ENCODE peak calls at places on chromosomes 11 and 22, in ten cellular contexts. One of them, this sample, is unnamed. For H3K36me3, the result is how much of the 10 kb centered on the place peaks cover.

GRCh38 chr11:88704505-88704904 is 361.3 kb downstream of the GRM5 start:
- DNase-seq in GM23338: peak
- DNase-seq in tibial artery: no peak
- DNase-seq in uterus: no peak
- DNase-seq in transverse colon: no peak
- DNase-seq in left ventricle myocardium inferior: no peak
- DNase-seq in SK-N-SH: no peak
- DNase-seq in upper lobe of right lung: no peak
- DNase-seq in cardiac muscle cell: peak
- DNase-seq in fibroblast of lung: peak
- DNase-seq in this sample: no peak

GRCh38 chr11:8577791-8578581 is 16.0 kb downstream of the STK33 start:
- DNase-seq in tibial artery: no peak
- DNase-seq in left ventricle myocardium inferior: no peak
- DNase-seq in upper lobe of right lung: no peak
- DNase-seq in transverse colon: no peak
- DNase-seq in uterus: no peak
- DNase-seq in SK-N-SH: no peak
- DNase-seq in fibroblast of lung: peak
- DNase-seq in GM23338: no peak
- DNase-seq in cardiac muscle cell: no peak
- DNase-seq in this sample: no peak

GRCh38 chr11:35649984-35650383 is 12.6 kb upstream of the TRIM44 start:
- DNase-seq in cardiac muscle cell: no peak
- DNase-seq in fibroblast of lung: peak
- DNase-seq in transverse colon: no peak
- DNase-seq in SK-N-SH: no peak
- DNase-seq in left ventricle myocardium inferior: no peak
- DNase-seq in tibial artery: no peak
- DNase-seq in GM23338: no peak
- DNase-seq in uterus: no peak
- DNase-seq in upper lobe of right lung: no peak
- DNase-seq in this sample: no peak

GRCh38 chr11:131465746-131466145 is 95.3 kb downstream of the NTM start:
- DNase-seq in cardiac muscle cell: peak
- DNase-seq in tibial artery: no peak
- DNase-seq in GM23338: peak
- DNase-seq in upper lobe of right lung: no peak
- DNase-seq in left ventricle myocardium inferior: no peak
- DNase-seq in SK-N-SH: peak
- DNase-seq in transverse colon: no peak
- DNase-seq in uterus: no peak
- DNase-seq in fibroblast of lung: no peak
- DNase-seq in this sample: peak

GRCh38 chr22:45671783-45672563 is at the start of gene ATXN10:
- DNase-seq in GM23338: no peak
- DNase-seq in fibroblast of lung: peak
- DNase-seq in tibial artery: peak
- DNase-seq in upper lobe of right lung: peak
- DNase-seq in transverse colon: peak
- DNase-seq in uterus: peak
- DNase-seq in cardiac muscle cell: peak
- DNase-seq in left ventricle myocardium inferior: peak
- DNase-seq in SK-N-SH: peak
- DNase-seq in this sample: peak

GRCh38 chr11:69157156-69157821 is 1.6 kb downstream of the SMIM38 start:
- DNase-seq in GM23338: peak
- DNase-seq in fibroblast of lung: peak
- DNase-seq in transverse colon: no peak
- DNase-seq in tibial artery: no peak
- DNase-seq in upper lobe of right lung: peak
- DNase-seq in left ventricle myocardium inferior: peak
- DNase-seq in SK-N-SH: peak
- DNase-seq in cardiac muscle cell: no peak
- DNase-seq in uterus: no peak
- DNase-seq in this sample: peak

GRCh38 chr11:69787457-69787856 is 12.3 kb upstream of the FGF4 start:
- DNase-seq in tibial artery: no peak
- DNase-seq in SK-N-SH: no peak
- DNase-seq in cardiac muscle cell: no peak
- DNase-seq in left ventricle myocardium inferior: no peak
- DNase-seq in fibroblast of lung: no peak
- DNase-seq in uterus: no peak
- DNase-seq in upper lobe of right lung: no peak
- DNase-seq in GM23338: no peak
- DNase-seq in transverse colon: no peak
- DNase-seq in this sample: no peak

GRCh38 chr22:29344137-29344536 is 28.6 kb upstream of the RASL10A start:
- DNase-seq in GM23338: no peak
- DNase-seq in upper lobe of right lung: peak
- DNase-seq in uterus: peak
- DNase-seq in SK-N-SH: peak
- DNase-seq in left ventricle myocardium inferior: peak
- DNase-seq in tibial artery: no peak
- DNase-seq in cardiac muscle cell: peak
- DNase-seq in transverse colon: peak
- DNase-seq in fibroblast of lung: peak
- DNase-seq in this sample: no peak

GRCh38 chr11:26079966-26080365 is 252.0 kb upstream of the ANO3 start:
- DNase-seq in tibial artery: no peak
- DNase-seq in uterus: no peak
- DNase-seq in cardiac muscle cell: no peak
- DNase-seq in upper lobe of right lung: no peak
- DNase-seq in left ventricle myocardium inferior: no peak
- DNase-seq in GM23338: no peak
- DNase-seq in fibroblast of lung: no peak
- DNase-seq in transverse colon: no peak
- DNase-seq in SK-N-SH: no peak
- DNase-seq in this sample: no peak

GRCh38 chr11:12434255-12434654 is 56.9 kb downstream of the PARVA start:
- DNase-seq in upper lobe of right lung: no peak
- DNase-seq in transverse colon: no peak
- DNase-seq in cardiac muscle cell: no peak
- DNase-seq in fibroblast of lung: peak
- DNase-seq in left ventricle myocardium inferior: no peak
- DNase-seq in GM23338: no peak
- DNase-seq in SK-N-SH: no peak
- DNase-seq in uterus: peak
- DNase-seq in tibial artery: no peak
- DNase-seq in this sample: no peak

GRCh38 chr11:122731500-122731913 is 76.0 kb downstream of the UBASH3B start:
- DNase-seq in fibroblast of lung: peak
- DNase-seq in cardiac muscle cell: no peak
- DNase-seq in transverse colon: no peak
- DNase-seq in uterus: no peak
- DNase-seq in SK-N-SH: no peak
- DNase-seq in tibial artery: no peak
- DNase-seq in GM23338: no peak
- DNase-seq in upper lobe of right lung: no peak
- DNase-seq in left ventricle myocardium inferior: no peak
- DNase-seq in this sample: no peak

GRCh38 chr11:126893796-126894195 is 106.8 kb downstream of the KIRREL3 start:
- DNase-seq in uterus: no peak
- DNase-seq in left ventricle myocardium inferior: no peak
- DNase-seq in upper lobe of right lung: no peak
- DNase-seq in fibroblast of lung: peak
- DNase-seq in tibial artery: no peak
- DNase-seq in GM23338: no peak
- DNase-seq in cardiac muscle cell: no peak
- DNase-seq in SK-N-SH: no peak
- DNase-seq in transverse colon: no peak
- DNase-seq in this sample: no peak

GRCh38 chr11:73310076-73310475 is 2.0 kb downstream of the ARHGEF17 start:
- DNase-seq in cardiac muscle cell: no peak
- DNase-seq in SK-N-SH: no peak
- DNase-seq in upper lobe of right lung: no peak
- DNase-seq in GM23338: no peak
- DNase-seq in transverse colon: no peak
- DNase-seq in fibroblast of lung: no peak
- DNase-seq in tibial artery: no peak
- DNase-seq in left ventricle myocardium inferior: no peak
- DNase-seq in uterus: peak
- DNase-seq in this sample: no peak

GRCh38 chr11:63937713-63938480 is 905 bp upstream of the NAA40 start:
- DNase-seq in cardiac muscle cell: no peak
- DNase-seq in uterus: no peak
- DNase-seq in fibroblast of lung: no peak
- DNase-seq in tibial artery: no peak
- DNase-seq in transverse colon: peak
- DNase-seq in SK-N-SH: peak
- DNase-seq in GM23338: peak
- DNase-seq in upper lobe of right lung: no peak
- DNase-seq in left ventricle myocardium inferior: no peak
- DNase-seq in this sample: peak

GRCh38 chr11:93648168-93648567 is 13.3 kb upstream of the CEP295 start:
- DNase-seq in fibroblast of lung: peak
- DNase-seq in transverse colon: no peak
- DNase-seq in upper lobe of right lung: no peak
- DNase-seq in uterus: no peak
- DNase-seq in left ventricle myocardium inferior: no peak
- DNase-seq in cardiac muscle cell: peak
- DNase-seq in GM23338: peak
- DNase-seq in SK-N-SH: no peak
- DNase-seq in tibial artery: no peak
- DNase-seq in this sample: no peak

GRCh38 chr11:69799582-69799981 is 19.6 kb downstream of the FGF3 start:
- DNase-seq in GM23338: peak
- DNase-seq in SK-N-SH: peak
- DNase-seq in upper lobe of right lung: no peak
- DNase-seq in left ventricle myocardium inferior: no peak
- DNase-seq in tibial artery: no peak
- DNase-seq in uterus: no peak
- DNase-seq in cardiac muscle cell: no peak
- DNase-seq in transverse colon: no peak
- DNase-seq in fibroblast of lung: peak
- DNase-seq in this sample: peak

GRCh38 chr11:74009675-74010305 is 905 bp upstream of the UCP3 start:
- DNase-seq in cardiac muscle cell: no peak
- DNase-seq in GM23338: no peak
- DNase-seq in upper lobe of right lung: no peak
- DNase-seq in SK-N-SH: no peak
- DNase-seq in uterus: no peak
- DNase-seq in transverse colon: no peak
- DNase-seq in left ventricle myocardium inferior: no peak
- DNase-seq in tibial artery: no peak
- DNase-seq in fibroblast of lung: no peak
- DNase-seq in this sample: no peak

GRCh38 chr22:35329114-35329847 is 29.6 kb downstream of the TOM1 start:
- DNase-seq in upper lobe of right lung: no peak
- DNase-seq in tibial artery: no peak
- DNase-seq in transverse colon: no peak
- DNase-seq in fibroblast of lung: no peak
- DNase-seq in SK-N-SH: no peak
- DNase-seq in left ventricle myocardium inferior: no peak
- DNase-seq in uterus: no peak
- DNase-seq in cardiac muscle cell: no peak
- DNase-seq in GM23338: no peak
- DNase-seq in this sample: no peak
- H3K36me3 ChIP-seq in upper lobe of right lung: half or more
- H3K36me3 ChIP-seq in tibial artery: half or more
- H3K36me3 ChIP-seq in transverse colon: half or more
- H3K36me3 ChIP-seq in fibroblast of lung: under half
- H3K36me3 ChIP-seq in SK-N-SH: under half
- H3K36me3 ChIP-seq in left ventricle myocardium inferior: half or more
- H3K36me3 ChIP-seq in uterus: under half
- H3K36me3 ChIP-seq in cardiac muscle cell: under half
- H3K36me3 ChIP-seq in GM23338: under half
- H3K36me3 ChIP-seq in this sample: under half

GRCh38 chr11:86947541-86947940 is 7.7 kb downstream of the FZD4 start:
- DNase-seq in GM23338: no peak
- DNase-seq in left ventricle myocardium inferior: no peak
- DNase-seq in uterus: no peak
- DNase-seq in cardiac muscle cell: no peak
- DNase-seq in transverse colon: no peak
- DNase-seq in upper lobe of right lung: no peak
- DNase-seq in fibroblast of lung: peak
- DNase-seq in tibial artery: no peak
- DNase-seq in SK-N-SH: no peak
- DNase-seq in this sample: no peak
- H3K4me3 ChIP-seq in GM23338: no peak
- H3K4me3 ChIP-seq in left ventricle myocardium inferior: peak
- H3K4me3 ChIP-seq in uterus: no peak
- H3K4me3 ChIP-seq in cardiac muscle cell: no peak
- H3K4me3 ChIP-seq in transverse colon: no peak
- H3K4me3 ChIP-seq in upper lobe of right lung: no peak
- H3K4me3 ChIP-seq in fibroblast of lung: no peak
- H3K4me3 ChIP-seq in tibial artery: peak
- H3K4me3 ChIP-seq in SK-N-SH: no peak
- H3K4me3 ChIP-seq in this sample: no peak

GRCh38 chr11:32002311-32002710 is 88.6 kb upstream of the RCN1 start:
- DNase-seq in tibial artery: no peak
- DNase-seq in transverse colon: no peak
- DNase-seq in SK-N-SH: no peak
- DNase-seq in left ventricle myocardium inferior: no peak
- DNase-seq in upper lobe of right lung: no peak
- DNase-seq in fibroblast of lung: no peak
- DNase-seq in GM23338: no peak
- DNase-seq in cardiac muscle cell: no peak
- DNase-seq in uterus: no peak
- DNase-seq in this sample: no peak

GRCh38 chr11:32005786-32006406 is 85.0 kb upstream of the RCN1 start:
- DNase-seq in uterus: no peak
- DNase-seq in SK-N-SH: no peak
- DNase-seq in transverse colon: no peak
- DNase-seq in fibroblast of lung: peak
- DNase-seq in GM23338: no peak
- DNase-seq in upper lobe of right lung: no peak
- DNase-seq in tibial artery: no peak
- DNase-seq in left ventricle myocardium inferior: no peak
- DNase-seq in cardiac muscle cell: no peak
- DNase-seq in this sample: no peak

GRCh38 chr11:32003335-32003734 is 87.5 kb upstream of the RCN1 start:
- DNase-seq in fibroblast of lung: no peak
- DNase-seq in tibial artery: no peak
- DNase-seq in left ventricle myocardium inferior: no peak
- DNase-seq in GM23338: no peak
- DNase-seq in SK-N-SH: no peak
- DNase-seq in upper lobe of right lung: no peak
- DNase-seq in cardiac muscle cell: no peak
- DNase-seq in transverse colon: no peak
- DNase-seq in uterus: no peak
- DNase-seq in this sample: no peak

GRCh38 chr11:32008879-32009548 is 81.9 kb upstream of the RCN1 start:
- DNase-seq in cardiac muscle cell: no peak
- DNase-seq in tibial artery: no peak
- DNase-seq in GM23338: peak
- DNase-seq in SK-N-SH: no peak
- DNase-seq in upper lobe of right lung: no peak
- DNase-seq in left ventricle myocardium inferior: no peak
- DNase-seq in transverse colon: no peak
- DNase-seq in uterus: no peak
- DNase-seq in fibroblast of lung: no peak
- DNase-seq in this sample: no peak

GRCh38 chr11:32006799-32007388 is 84.0 kb upstream of the RCN1 start:
- DNase-seq in GM23338: peak
- DNase-seq in tibial artery: no peak
- DNase-seq in transverse colon: no peak
- DNase-seq in left ventricle myocardium inferior: no peak
- DNase-seq in SK-N-SH: peak
- DNase-seq in uterus: no peak
- DNase-seq in upper lobe of right lung: no peak
- DNase-seq in fibroblast of lung: peak
- DNase-seq in cardiac muscle cell: peak
- DNase-seq in this sample: peak
- TF ChIP-seq CTCF in GM23338: peak
- TF ChIP-seq CTCF in tibial artery: peak
- TF ChIP-seq CTCF in transverse colon: no peak
- TF ChIP-seq CTCF in left ventricle myocardium inferior: peak
- TF ChIP-seq CTCF in SK-N-SH: peak
- TF ChIP-seq CTCF in uterus: peak
- TF ChIP-seq CTCF in upper lobe of right lung: peak
- TF ChIP-seq CTCF in fibroblast of lung: peak
- TF ChIP-seq CTCF in cardiac muscle cell: peak
- TF ChIP-seq CTCF in this sample: peak

GRCh38 chr11:86265194-86265593 is 20.6 kb downstream of the EED start:
- DNase-seq in tibial artery: no peak
- DNase-seq in uterus: no peak
- DNase-seq in left ventricle myocardium inferior: no peak
- DNase-seq in upper lobe of right lung: no peak
- DNase-seq in fibroblast of lung: no peak
- DNase-seq in transverse colon: no peak
- DNase-seq in GM23338: no peak
- DNase-seq in cardiac muscle cell: no peak
- DNase-seq in SK-N-SH: no peak
- DNase-seq in this sample: no peak
- H3K36me3 ChIP-seq in tibial artery: under half
- H3K36me3 ChIP-seq in uterus: under half
- H3K36me3 ChIP-seq in left ventricle myocardium inferior: half or more
- H3K36me3 ChIP-seq in upper lobe of right lung: under half
- H3K36me3 ChIP-seq in fibroblast of lung: under half
- H3K36me3 ChIP-seq in transverse colon: under half
- H3K36me3 ChIP-seq in GM23338: under half
- H3K36me3 ChIP-seq in cardiac muscle cell: under half
- H3K36me3 ChIP-seq in SK-N-SH: under half
- H3K36me3 ChIP-seq in this sample: under half